ENCODE peak calls at places on chromosomes 5 and 9, in six cellular contexts. One of them, this sample, is unnamed.

GRCh38 chr5:168055982-168056381 is 235.5 kb upstream of the WWC1 start:
- DNase-seq in pancreas: no peak
- DNase-seq in sigmoid colon: no peak
- DNase-seq in hepatocyte: no peak
- DNase-seq in Caco-2: no peak
- DNase-seq in OCI-LY7: no peak
- DNase-seq in this sample: no peak

GRCh38 chr9:99184073-99184426 is 37.7 kb downstream of the ALG2 start:
- DNase-seq in OCI-LY7: no peak
- DNase-seq in Caco-2: no peak
- DNase-seq in pancreas: peak; percentile 70
- DNase-seq in hepatocyte: no peak
- DNase-seq in sigmoid colon: no peak
- DNase-seq in this sample: peak; percentile 84

GRCh38 chr9:23851024-23851629 is 25.1 kb upstream of the ELAVL2 start:
- DNase-seq in sigmoid colon: no peak
- DNase-seq in OCI-LY7: no peak
- DNase-seq in pancreas: peak; percentile 63
- DNase-seq in hepatocyte: peak; percentile 52
- DNase-seq in Caco-2: no peak
- DNase-seq in this sample: peak; percentile 61

GRCh38 chr5:84228266-84228665 is 156.4 kb downstream of the EDIL3 start:
- DNase-seq in hepatocyte: no peak
- DNase-seq in Caco-2: no peak
- DNase-seq in OCI-LY7: no peak
- DNase-seq in pancreas: no peak
- DNase-seq in sigmoid colon: no peak
- DNase-seq in this sample: no peak

GRCh38 chr9:111645806-111646205 is 14.7 kb downstream of the DNAJC25 start:
- DNase-seq in OCI-LY7: no peak
- DNase-seq in Caco-2: no peak
- DNase-seq in hepatocyte: no peak
- DNase-seq in sigmoid colon: no peak
- DNase-seq in pancreas: no peak
- DNase-seq in this sample: no peak

GRCh38 chr9:126915846-126916543 is 1.4 kb downstream of the RALGPS1 start:
- DNase-seq in OCI-LY7: no peak
- DNase-seq in Caco-2: peak; percentile 50
- DNase-seq in sigmoid colon: no peak
- DNase-seq in pancreas: no peak
- DNase-seq in hepatocyte: peak; percentile 56
- DNase-seq in this sample: no peak

GRCh38 chr5:53030828-53031425 is 41.8 kb downstream of the ITGA2 start:
- DNase-seq in OCI-LY7: no peak
- DNase-seq in sigmoid colon: no peak
- DNase-seq in pancreas: no peak
- DNase-seq in hepatocyte: no peak
- DNase-seq in Caco-2: no peak
- DNase-seq in this sample: no peak

GRCh38 chr9:97802276-97802675 is 50.8 kb upstream of the FOXE1 start:
- DNase-seq in hepatocyte: peak; percentile 74
- DNase-seq in sigmoid colon: no peak
- DNase-seq in pancreas: no peak
- DNase-seq in OCI-LY7: no peak
- DNase-seq in Caco-2: peak; percentile 69
- DNase-seq in this sample: no peak

GRCh38 chr5:172558076-172558990 is 82.7 kb upstream of the NEURL1B start:
- DNase-seq in OCI-LY7: no peak
- DNase-seq in hepatocyte: no peak
- DNase-seq in Caco-2: no peak
- DNase-seq in pancreas: no peak
- DNase-seq in sigmoid colon: peak; percentile 66
- DNase-seq in this sample: no peak

GRCh38 chr5:68396722-68397121 is 181.2 kb downstream of the PIK3R1 start:
- DNase-seq in hepatocyte: peak; percentile 88
- DNase-seq in sigmoid colon: no peak
- DNase-seq in pancreas: no peak
- DNase-seq in OCI-LY7: no peak
- DNase-seq in Caco-2: no peak
- DNase-seq in this sample: no peak

GRCh38 chr9:98097836-98098235 is 21.2 kb downstream of the TRIM14 start:
- DNase-seq in Caco-2: no peak
- DNase-seq in hepatocyte: peak; percentile 34
- DNase-seq in sigmoid colon: no peak
- DNase-seq in pancreas: no peak
- DNase-seq in OCI-LY7: peak; percentile 45
- DNase-seq in this sample: no peak

GRCh38 chr9:137303893-137304382 is 1.9 kb upstream of the NRARP start:
- DNase-seq in OCI-LY7: no peak
- DNase-seq in sigmoid colon: no peak
- DNase-seq in Caco-2: no peak
- DNase-seq in hepatocyte: no peak
- DNase-seq in pancreas: peak; percentile 84
- DNase-seq in this sample: peak; percentile 77

GRCh38 chr9:84140535-84141101 is 160.0 kb downstream of the RMI1 start:
- DNase-seq in pancreas: peak; percentile 59
- DNase-seq in OCI-LY7: no peak
- DNase-seq in Caco-2: peak; percentile 1
- DNase-seq in hepatocyte: peak; percentile 18
- DNase-seq in sigmoid colon: no peak
- DNase-seq in this sample: peak; percentile 70

GRCh38 chr9:33466565-33467495 is 6.9 kb downstream of the NOL6 start:
- DNase-seq in Caco-2: peak; percentile 84
- DNase-seq in sigmoid colon: peak; percentile 76
- DNase-seq in hepatocyte: peak; percentile 79
- DNase-seq in pancreas: peak; percentile 89
- DNase-seq in OCI-LY7: peak; percentile 60
- DNase-seq in this sample: peak; percentile 84

GRCh38 chr9:106682420-106682819 is 180.5 kb upstream of the ZNF462 start:
- DNase-seq in hepatocyte: no peak
- DNase-seq in sigmoid colon: no peak
- DNase-seq in OCI-LY7: no peak
- DNase-seq in Caco-2: no peak
- DNase-seq in pancreas: no peak
- DNase-seq in this sample: no peak

GRCh38 chr5:124843596-124843899 is 97.1 kb upstream of the ZNF608 start:
- DNase-seq in OCI-LY7: no peak
- DNase-seq in sigmoid colon: no peak
- DNase-seq in Caco-2: no peak
- DNase-seq in pancreas: no peak
- DNase-seq in hepatocyte: no peak
- DNase-seq in this sample: no peak

GRCh38 chr9:107929439-107929838 is 439.9 kb upstream of the KLF4 start:
- DNase-seq in Caco-2: no peak
- DNase-seq in OCI-LY7: no peak
- DNase-seq in pancreas: no peak
- DNase-seq in sigmoid colon: peak; percentile 85
- DNase-seq in hepatocyte: peak; percentile 24
- DNase-seq in this sample: no peak

GRCh38 chr5:102540251-102540812 is 41.5 kb upstream of the SLCO6A1 start:
- DNase-seq in sigmoid colon: no peak
- DNase-seq in Caco-2: no peak
- DNase-seq in OCI-LY7: no peak
- DNase-seq in hepatocyte: no peak
- DNase-seq in pancreas: no peak
- DNase-seq in this sample: no peak

GRCh38 chr5:119359737-119360413 is 4.1 kb downstream of the TNFAIP8 start:
- DNase-seq in OCI-LY7: no peak
- DNase-seq in sigmoid colon: no peak
- DNase-seq in pancreas: no peak
- DNase-seq in Caco-2: no peak
- DNase-seq in hepatocyte: no peak
- DNase-seq in this sample: no peak

GRCh38 chr5:103918668-103919367 is 356.2 kb upstream of the NUDT12 start:
- DNase-seq in Caco-2: no peak
- DNase-seq in sigmoid colon: no peak
- DNase-seq in hepatocyte: no peak
- DNase-seq in pancreas: no peak
- DNase-seq in OCI-LY7: no peak
- DNase-seq in this sample: no peak

GRCh38 chr9:112754578-112754977 is 4.0 kb downstream of the SNX30 start:
- DNase-seq in hepatocyte: no peak
- DNase-seq in sigmoid colon: no peak
- DNase-seq in OCI-LY7: peak; percentile 31
- DNase-seq in Caco-2: no peak
- DNase-seq in pancreas: no peak
- DNase-seq in this sample: no peak

GRCh38 chr5:126508962-126509279 is 85.7 kb downstream of the GRAMD2B start:
- DNase-seq in pancreas: no peak
- DNase-seq in OCI-LY7: peak; percentile 27
- DNase-seq in Caco-2: no peak
- DNase-seq in hepatocyte: no peak
- DNase-seq in sigmoid colon: peak; percentile 84
- DNase-seq in this sample: no peak

GRCh38 chr5:128252794-128253193 is 169.2 kb downstream of the SLC12A2 start:
- DNase-seq in sigmoid colon: no peak
- DNase-seq in OCI-LY7: no peak
- DNase-seq in hepatocyte: no peak
- DNase-seq in pancreas: no peak
- DNase-seq in Caco-2: no peak
- DNase-seq in this sample: no peak

GRCh38 chr5:78706825-78707224 is 58.3 kb upstream of the LHFPL2 start:
- DNase-seq in hepatocyte: no peak
- DNase-seq in OCI-LY7: no peak
- DNase-seq in Caco-2: no peak
- DNase-seq in pancreas: no peak
- DNase-seq in sigmoid colon: no peak
- DNase-seq in this sample: no peak

GRCh38 chr9:73515216-73515615 is 363.6 kb downstream of the ANXA1 start:
- DNase-seq in pancreas: no peak
- DNase-seq in Caco-2: no peak
- DNase-seq in sigmoid colon: no peak
- DNase-seq in hepatocyte: peak; percentile 5
- DNase-seq in OCI-LY7: no peak
- DNase-seq in this sample: no peak

GRCh38 chr5:38832810-38833209 is 13.0 kb upstream of the OSMR start:
- DNase-seq in hepatocyte: no peak
- DNase-seq in sigmoid colon: no peak
- DNase-seq in OCI-LY7: no peak
- DNase-seq in Caco-2: no peak
- DNase-seq in pancreas: no peak
- DNase-seq in this sample: no peak

GRCh38 chr5:38831117-38831516 is 14.7 kb upstream of the OSMR start:
- DNase-seq in pancreas: no peak
- DNase-seq in OCI-LY7: no peak
- DNase-seq in hepatocyte: no peak
- DNase-seq in sigmoid colon: no peak
- DNase-seq in Caco-2: no peak
- DNase-seq in this sample: no peak

GRCh38 chr5:38830521-38831051 is 15.2 kb upstream of the OSMR start:
- DNase-seq in OCI-LY7: no peak
- DNase-seq in pancreas: no peak
- DNase-seq in sigmoid colon: no peak
- DNase-seq in hepatocyte: no peak
- DNase-seq in Caco-2: no peak
- DNase-seq in this sample: no peak

GRCh38 chr5:38835887-38836286 is 9.9 kb upstream of the OSMR start:
- DNase-seq in pancreas: no peak
- DNase-seq in Caco-2: no peak
- DNase-seq in hepatocyte: no peak
- DNase-seq in OCI-LY7: no peak
- DNase-seq in sigmoid colon: no peak
- DNase-seq in this sample: no peak

GRCh38 chr5:38831909-38832308 is 13.9 kb upstream of the OSMR start:
- DNase-seq in hepatocyte: peak; percentile 71
- DNase-seq in pancreas: no peak
- DNase-seq in OCI-LY7: peak; percentile 40
- DNase-seq in Caco-2: peak; percentile 39
- DNase-seq in sigmoid colon: no peak
- DNase-seq in this sample: no peak
- TF ChIP-seq CTCF in hepatocyte: peak; percentile 49
- TF ChIP-seq CTCF in pancreas: peak; percentile 13
- TF ChIP-seq CTCF in OCI-LY7: peak; percentile 78
- TF ChIP-seq CTCF in Caco-2: peak; percentile 55
- TF ChIP-seq CTCF in sigmoid colon: peak; percentile 47
- TF ChIP-seq CTCF in this sample: peak; percentile 38

GRCh38 chr5:158466196-158466595 is 607.3 kb upstream of the CLINT1 start:
- DNase-seq in Caco-2: no peak
- DNase-seq in OCI-LY7: no peak
- DNase-seq in pancreas: no peak
- DNase-seq in hepatocyte: no peak
- DNase-seq in sigmoid colon: no peak
- DNase-seq in this sample: no peak
- H3K4me1 ChIP-seq in Caco-2: no peaks in the 10 kb centered on the region
- H3K4me1 ChIP-seq in OCI-LY7: peaks cover 27% of the 10 kb centered on the region
- H3K4me1 ChIP-seq in pancreas: peaks cover under 1% of the 10 kb centered on the region
- H3K4me1 ChIP-seq in hepatocyte: peaks cover 4% of the 10 kb centered on the region
- H3K4me1 ChIP-seq in sigmoid colon: no peaks in the 10 kb centered on the region
- H3K4me1 ChIP-seq in this sample: no peaks in the 10 kb centered on the region

DNA sequence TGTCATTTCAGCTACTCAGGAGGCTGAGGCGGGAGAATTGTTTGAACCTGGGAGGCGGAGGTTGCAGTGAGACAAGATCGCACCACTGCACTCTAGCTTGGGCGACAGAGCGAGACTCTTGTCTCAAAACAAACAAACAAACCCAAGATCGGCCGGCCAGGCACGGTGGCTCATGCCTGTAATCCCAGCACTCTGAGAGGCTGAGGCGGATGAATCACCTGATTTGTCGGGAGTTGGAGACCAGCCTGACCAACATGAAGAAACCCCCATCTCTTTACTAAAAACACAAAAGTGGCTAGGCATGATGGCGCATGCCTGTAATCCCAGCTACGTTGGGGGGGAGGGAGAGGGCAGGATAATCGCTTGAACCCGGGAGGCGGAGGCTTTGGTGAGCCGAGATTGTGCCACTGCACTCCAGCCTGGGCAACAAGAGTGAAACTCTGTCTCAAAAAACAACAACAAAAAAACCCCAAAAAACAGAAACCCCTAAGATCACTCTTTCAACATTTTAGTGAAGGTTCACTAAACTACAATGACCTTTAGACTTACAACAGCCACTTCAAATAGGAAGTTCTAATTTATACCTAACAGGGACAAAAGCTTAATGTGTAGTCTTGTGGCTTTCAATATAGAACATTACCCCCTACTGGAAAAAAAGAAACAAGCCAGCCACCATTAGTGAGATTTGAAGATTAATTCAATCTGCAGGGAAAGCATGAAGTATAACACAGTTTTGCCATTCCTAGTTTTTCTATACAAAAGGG is 7.0 kb downstream of the HSPA9 start:
- DNase-seq in hepatocyte: no peak
- DNase-seq in Caco-2: no peak
- DNase-seq in OCI-LY7: no peak
- DNase-seq in sigmoid colon: no peak
- DNase-seq in pancreas: no peak
- DNase-seq in this sample: no peak
- TF ChIP-seq CTCF in hepatocyte: no peak
- TF ChIP-seq CTCF in Caco-2: no peak
- TF ChIP-seq CTCF in OCI-LY7: peak; percentile 34
- TF ChIP-seq CTCF in sigmoid colon: no peak
- TF ChIP-seq CTCF in pancreas: no peak
- TF ChIP-seq CTCF in this sample: peak; percentile 1

DNA sequence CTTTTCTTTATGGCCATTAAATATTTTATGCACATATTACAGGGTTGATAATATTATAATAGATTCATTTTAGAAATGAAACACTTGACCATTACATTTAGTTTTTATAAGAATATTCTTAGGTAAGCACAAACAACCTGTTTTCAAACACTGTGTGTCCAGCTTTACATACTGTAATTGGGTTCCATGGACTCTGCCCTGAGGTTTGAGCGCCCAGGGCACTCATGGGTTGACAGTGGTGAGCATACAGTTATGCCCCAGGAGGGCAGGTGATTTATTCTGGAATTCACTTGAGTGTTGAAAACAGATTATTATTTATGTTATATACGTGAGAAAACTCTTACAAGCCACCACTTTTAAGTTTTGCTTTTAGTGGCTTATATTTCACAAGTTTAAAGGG is 33.7 kb downstream of the TRIO start:
- DNase-seq in hepatocyte: no peak
- DNase-seq in Caco-2: no peak
- DNase-seq in pancreas: no peak
- DNase-seq in sigmoid colon: no peak
- DNase-seq in OCI-LY7: no peak
- DNase-seq in this sample: no peak
- H3K4me1 ChIP-seq in hepatocyte: peaks cover 22% of the 10 kb centered on the region
- H3K4me1 ChIP-seq in Caco-2: peaks cover 34% of the 10 kb centered on the region
- H3K4me1 ChIP-seq in pancreas: no peaks in the 10 kb centered on the region
- H3K4me1 ChIP-seq in sigmoid colon: no peaks in the 10 kb centered on the region
- H3K4me1 ChIP-seq in OCI-LY7: peaks cover 30% of the 10 kb centered on the region
- H3K4me1 ChIP-seq in this sample: peaks cover 13% of the 10 kb centered on the region